ENCODE peak calls at places on chromosome 1, in five cellular contexts. E is activated CD4-positive, alpha-beta T cell treated with anti-CD3 and anti-CD28 coated beads, Interleukin-2, amount 10 ng/mL, durations not matched to agents 7 days and 5 days; N is Caki2; M is M059J; A is caudate nucleus. G is an unnamed sample.

GRCh38 chr1:154837679-154838171 is 32.4 kb downstream of the KCNN3 start:
- DNase-seq in E (no peak), A (no peak), M (no peak), N (no peak), G (no peak)

GRCh38 chr1:2777428-2778219 is 23.9 kb downstream of the TTC34 start:
- DNase-seq in N (no peak), M (no peak), A (no peak), E (no peak), G (no peak)

GRCh38 chr1:111221633-111222286 is 5.8 kb upstream of the CHI3L2 start:
- DNase-seq in A (no peak), N (no peak), E (peak), M (peak), G (no peak)

GRCh38 chr1:226654508-226655124 is 84.5 kb downstream of the ITPKB start:
- DNase-seq in M (no peak), A (no peak), N (no peak), E (no peak), G (no peak)

GRCh38 chr1:6774381-6774780 is 10.9 kb upstream of the CAMTA1 start:
- DNase-seq in A (no peak), E (no peak), M (no peak), N (no peak), G (no peak)

GRCh38 chr1:8397511-8397910 is 79.6 kb downstream of the SLC45A1 start:
- DNase-seq in E (no peak), N (no peak), A (no peak), M (peak), G (peak)

GRCh38 chr1:109151146-109151545 is 37.2 kb downstream of the ELAPOR1 start:
- DNase-seq in A (peak), N (peak), E (no peak), M (peak), G (peak)

GRCh38 chr1:31703431-31704260 is at the start of gene COL16A1:
- DNase-seq in A (peak), E (no peak), N (no peak), M (no peak), G (no peak)

GRCh38 chr1:161834967-161835366 is 68.8 kb downstream of the ATF6 start:
- DNase-seq in E (no peak), M (peak), N (no peak), A (no peak), G (no peak)

GRCh38 chr1:18808561-18808960 is 50.9 kb downstream of the TAS1R2 start:
- DNase-seq in N (no peak), E (no peak), M (no peak), A (no peak), G (no peak)

G was measured in A172.